ENCODE peak calls at places on chromosome 14, in eight cellular contexts. M is astrocyte of the cerebellum, R is neural progenitor cell, W is GM12865, L is M059J, Z is aorta, K is AG09319, J is NCI-H1417. D is an unnamed sample.

GRCh38 chr14:104388011-104388521 is 191.5 kb upstream of the C14orf180 start:
- DNase-seq in Z (peak; percentile 67), R (no peak), J (no peak), L (no peak), K (no peak), M (no peak), W (no peak), D (no peak)

GRCh38 chr14:22588419-22589095 is 467 bp downstream of the DAD1 start:
- DNase-seq in L (peak; percentile 12), Z (no peak), R (no peak), W (peak; percentile 19), K (no peak), J (no peak), M (no peak), D (no peak)

GRCh38 chr14:20343092-20343854 is at the start of gene PARP2:
- DNase-seq in Z (peak; percentile 99), L (peak; percentile 100), J (peak; percentile 100), R (peak; percentile 99), K (peak; percentile 99), W (peak; percentile 100), M (peak; percentile 98), D (peak; percentile 89)

GRCh38 chr14:97442363-97442762 is 645.2 kb downstream of the VRK1 start:
- DNase-seq in R (no peak), J (no peak), M (no peak), L (no peak), W (peak; percentile 94), K (no peak), Z (no peak), D (no peak)

GRCh38 chr14:91866061-91866460 is 1.3 kb downstream of the TC2N start:
- DNase-seq in J (no peak), Z (no peak), L (peak; percentile 20), M (peak; percentile 92), R (no peak), W (peak; percentile 61), K (no peak), D (no peak)

GRCh38 chr14:44640416-44640815 is 133.3 kb upstream of the FSCB start:
- DNase-seq in M (no peak), L (no peak), W (no peak), K (no peak), R (no peak), J (no peak), Z (no peak), D (no peak)

GRCh38 chr14:74956280-74957072 is 1.1 kb upstream of the PGF start:
- DNase-seq in R (peak; percentile 61), L (no peak), W (no peak), K (no peak), J (no peak), M (no peak), Z (no peak), D (no peak)

GRCh38 chr14:55963295-55963694 is 154.9 kb upstream of the PELI2 start:
- DNase-seq in M (no peak), R (no peak), J (no peak), K (no peak), W (no peak), L (no peak), Z (no peak), D (no peak)

GRCh38 chr14:105205718-105206208 is 24.7 kb upstream of the NUDT14 start:
- DNase-seq in W (no peak), R (no peak), Z (no peak), M (no peak), J (no peak), K (no peak), L (peak; percentile 28), D (no peak)

GRCh38 chr14:104984056-104984894 is 1.3 kb upstream of the CLBA1 start:
- DNase-seq in R (no peak), L (no peak), W (no peak), K (no peak), Z (peak; percentile 63), J (no peak), M (no peak), D (no peak)

GRCh38 chr14:38207830-38208815 is at the start of gene SSTR1:
- DNase-seq in J (no peak), W (no peak), R (peak; percentile 44), Z (peak; percentile 73), M (no peak), L (no peak), K (no peak), D (no peak)

GRCh38 chr14:95918466-95918865 is 41.8 kb downstream of the TUNAR start:
- DNase-seq in Z (no peak), K (no peak), W (no peak), J (peak; percentile 68), L (no peak), M (no peak), R (peak; percentile 75), D (no peak)

GRCh38 chr14:37223947-37224474 is 26.3 kb downstream of the MIPOL1 start:
- DNase-seq in L (no peak), K (no peak), M (no peak), Z (no peak), W (no peak), R (no peak), J (no peak), D (no peak)

GRCh38 chr14:69582829-69583228 is 8.2 kb upstream of the CCDC177 start:
- DNase-seq in R (no peak), L (no peak), W (no peak), M (no peak), Z (no peak), J (no peak), K (no peak), D (no peak)

GRCh38 chr14:36655571-36655962 is 6.1 kb upstream of the PAX9 start:
- DNase-seq in R (peak; percentile 55), W (no peak), K (no peak), M (no peak), J (no peak), L (no peak), Z (no peak), D (no peak)

GRCh38 chr14:24741871-24742270 is 107.9 kb upstream of the GZMB start:
- DNase-seq in J (no peak), K (no peak), L (peak; percentile 19), Z (no peak), R (no peak), W (no peak), M (peak; percentile 68), D (no peak)

GRCh38 chr14:104657114-104657524 is 32.3 kb upstream of the INF2 start:
- DNase-seq in L (no peak), K (no peak), M (no peak), Z (peak; percentile 41), R (no peak), W (peak; percentile 56), J (no peak), D (no peak)

GRCh38 chr14:100321473-100322137 is 1.5 kb upstream of the SLC25A47 start:
- DNase-seq in L (no peak), R (no peak), W (no peak), Z (no peak), M (no peak), K (no peak), J (no peak), D (no peak)

GRCh38 chr14:96085369-96085768 is 46.2 kb downstream of the C14orf132 start:
- DNase-seq in L (no peak), W (no peak), M (no peak), R (no peak), Z (peak; percentile 44), J (no peak), K (no peak), D (no peak)

GRCh38 chr14:35789651-35790050 is 19.4 kb downstream of the RALGAPA1 start:
- DNase-seq in L (peak; percentile 69), W (peak; percentile 5), K (no peak), M (peak; percentile 74), R (no peak), J (no peak), Z (no peak), D (no peak)

GRCh38 chr14:66011855-66012254 is 474.3 kb upstream of the CCDC196 start:
- DNase-seq in K (no peak), Z (no peak), R (no peak), M (no peak), J (no peak), W (no peak), L (no peak), D (no peak)

GRCh38 chr14:28651148-28651547 is 115.4 kb upstream of the FOXG1 start:
- DNase-seq in L (peak; percentile 87), K (no peak), M (peak; percentile 67), W (no peak), Z (no peak), R (no peak), J (no peak), D (no peak)

GRCh38 chr14:65109357-65109756 is 7.0 kb upstream of the MAX start:
- DNase-seq in L (no peak), M (no peak), Z (no peak), J (no peak), W (no peak), K (no peak), R (no peak), D (no peak)

GRCh38 chr14:93997933-93998870 is 1.1 kb downstream of the CCDC197 start:
- DNase-seq in L (no peak), M (no peak), J (no peak), K (no peak), W (no peak), Z (no peak), R (no peak), D (no peak)

GRCh38 chr14:80387563-80387981 is 176.3 kb upstream of the DIO2 start:
- DNase-seq in J (no peak), R (no peak), M (no peak), L (peak; percentile 75), W (no peak), K (no peak), Z (no peak), D (no peak)